ENCODE peak calls at places on chromosomes 6 and 20, in six cellular contexts. A is WTC11, S is H1, B is HCT116, I is GM12878, K is K562. Y is an unnamed sample.

GRCh38 chr6:105992315-105992961 is 93.7 kb upstream of the PRDM1 start:
- DNase-seq in A (peak), S (peak), B (no peak), I (peak), K (peak), Y (peak)

GRCh38 chr20:35447082-35447789 is 8.2 kb upstream of the CEP250 start:
- DNase-seq in A (peak), S (peak), B (peak), I (peak), K (peak), Y (peak)

GRCh38 chr20:19074828-19075516 is 137.5 kb upstream of the SLC24A3 start:
- DNase-seq in A (no peak), S (peak), B (no peak), I (peak), K (no peak), Y (no peak)

GRCh38 chr6:84798257-84798656 is 33.9 kb upstream of the TBX18 start:
- DNase-seq in A (no peak), S (no peak), B (no peak), I (no peak), K (no peak), Y (no peak)

GRCh38 chr6:21163110-21163837 is 430.3 kb upstream of the SOX4 start:
- DNase-seq in A (no peak), S (no peak), B (peak), I (no peak), K (peak), Y (no peak)

GRCh38 chr6:32060966-32061655 is 22.9 kb downstream of the CYP21A2 start:
- DNase-seq in A (no peak), S (no peak), B (no peak), I (no peak), K (peak), Y (no peak)

GRCh38 chr6:106546322-106547052 is 82.8 kb downstream of the RTN4IP1 start:
- DNase-seq in A (no peak), S (no peak), B (peak), I (no peak), K (no peak), Y (peak)

GRCh38 chr20:16472045-16472872 is 101.0 kb downstream of the KIF16B start:
- DNase-seq in A (no peak), S (no peak), B (no peak), I (no peak), K (peak), Y (peak)

GRCh38 chr20:10553326-10553984 is 118.3 kb downstream of the SLX4IP start:
- DNase-seq in A (peak), S (no peak), B (no peak), I (no peak), K (peak), Y (peak)

GRCh38 chr6:44742201-44742600 is 354.7 kb downstream of the CDC5L start:
- DNase-seq in A (no peak), S (no peak), B (no peak), I (no peak), K (no peak), Y (no peak)

GRCh38 chr20:63061701-63062100 is 54.9 kb upstream of the BHLHE23 start:
- DNase-seq in A (no peak), S (no peak), B (no peak), I (no peak), K (no peak), Y (no peak)

GRCh38 chr6:17588011-17588410 is 12.1 kb upstream of the FAM8A1 start:
- DNase-seq in A (no peak), S (no peak), B (no peak), I (no peak), K (no peak), Y (no peak)

GRCh38 chr6:8191629-8192028 is 89.3 kb upstream of the EEF1E1 start:
- DNase-seq in A (no peak), S (no peak), B (no peak), I (no peak), K (no peak), Y (no peak)

GRCh38 chr6:170098428-170099170 is 192.3 kb downstream of the DLL1 start:
- DNase-seq in A (no peak), S (peak), B (no peak), I (no peak), K (no peak), Y (no peak)

GRCh38 chr20:50690562-50690978 is 772 bp downstream of the RIPOR3 start:
- DNase-seq in A (no peak), S (peak), B (no peak), I (no peak), K (peak), Y (no peak)

GRCh38 chr6:159679091-159680077 is 13.7 kb downstream of the SOD2 start:
- DNase-seq in A (no peak), S (no peak), B (no peak), I (no peak), K (no peak), Y (no peak)

DNA sequence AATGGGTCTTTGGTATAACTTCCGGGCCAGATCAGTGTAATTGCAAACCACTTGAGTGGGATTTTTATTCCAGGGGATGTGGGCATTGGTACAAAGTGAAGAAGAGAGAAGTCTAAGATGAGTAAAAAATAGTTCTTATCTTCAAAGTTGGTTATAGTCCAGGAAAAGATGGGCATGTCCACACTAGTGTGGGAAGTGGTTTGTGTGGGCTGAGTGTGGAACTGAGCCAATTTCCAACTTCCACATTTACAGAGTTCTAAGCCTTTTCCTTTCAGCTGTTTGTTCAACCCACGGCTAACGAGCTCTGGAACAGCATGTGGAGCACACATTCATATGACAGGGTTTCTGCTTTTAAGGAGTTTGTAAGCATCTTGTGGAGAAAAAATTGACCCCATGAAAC is 72.3 kb upstream of the IFNGR1 start:
- DNase-seq in A (no peak), S (no peak), B (no peak), I (no peak), K (peak), Y (no peak)
- TF ChIP-seq ATF3 in A (no peak), S (no peak), B (no peak), I (no peak), K (no peak), Y (no peak)

GRCh38 chr6:86657192-86657591 is 280.1 kb upstream of the HTR1E start:
- DNase-seq in A (no peak), S (no peak), B (no peak), I (no peak), K (no peak), Y (no peak)
- TF ChIP-seq ATF3 in A (no peak), S (no peak), B (no peak), I (no peak), K (no peak), Y (no peak)

GRCh38 chr20:25364879-25365699 is 25.5 kb downstream of the ABHD12 start:
- DNase-seq in A (no peak), S (no peak), B (no peak), I (no peak), K (no peak), Y (no peak)

GRCh38 chr20:25368526-25368925 is 22.1 kb downstream of the ABHD12 start:
- DNase-seq in A (no peak), S (no peak), B (no peak), I (no peak), K (no peak), Y (no peak)

GRCh38 chr20:25369971-25370370 is 20.7 kb downstream of the ABHD12 start:
- DNase-seq in A (no peak), S (no peak), B (no peak), I (no peak), K (no peak), Y (no peak)

GRCh38 chr20:25372584-25373336 is 17.9 kb downstream of the ABHD12 start:
- DNase-seq in A (no peak), S (no peak), B (no peak), I (no peak), K (no peak), Y (no peak)

DNA sequence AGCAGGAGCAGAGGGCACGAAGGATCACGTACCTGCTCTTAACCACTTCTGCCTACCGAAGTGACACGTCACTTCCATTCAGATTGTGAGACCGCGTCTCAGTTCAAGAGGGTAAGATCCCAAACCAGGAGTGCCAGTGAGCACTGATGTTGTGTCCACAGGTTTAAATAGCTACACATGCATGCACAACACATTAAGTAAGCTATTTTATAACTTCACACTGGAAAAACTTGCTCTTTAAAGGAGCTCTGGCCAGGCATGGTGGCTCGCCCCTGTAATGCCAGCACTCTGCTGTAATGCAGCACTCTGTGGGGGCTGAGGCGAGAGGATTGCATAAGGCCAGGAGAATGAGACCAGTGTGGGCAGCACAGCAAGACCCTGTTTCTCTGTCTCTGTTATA is 21.1 kb downstream of the ABHD12 start:
- DNase-seq in A (no peak), S (no peak), B (no peak), I (no peak), K (no peak), Y (no peak)
- TF ChIP-seq ATF3 in A (no peak), S (no peak), B (no peak), I (no peak), K (no peak), Y (no peak)

DNA sequence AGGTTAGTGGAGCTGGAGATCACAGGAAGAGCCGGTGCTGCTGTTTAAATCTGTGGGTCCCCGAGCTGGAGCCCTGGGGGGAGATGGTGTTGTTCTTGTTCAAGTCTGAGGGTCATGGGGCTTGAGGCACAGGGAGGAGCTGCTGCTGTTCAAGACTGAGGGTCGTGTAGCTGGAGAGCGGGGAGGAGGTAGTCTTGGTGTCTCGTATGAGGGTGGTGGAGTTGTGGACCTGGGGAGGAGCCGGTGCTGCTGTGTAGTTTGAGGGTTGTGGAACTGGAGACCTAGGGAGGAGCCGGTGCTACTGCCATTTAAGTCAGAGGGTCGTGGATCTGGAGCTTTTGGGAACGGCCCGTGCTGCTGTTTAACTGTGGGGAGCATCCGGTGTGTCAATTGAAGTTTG is 112.2 kb upstream of the SULF2 start:
- DNase-seq in A (no peak), S (no peak), B (no peak), I (no peak), K (no peak), Y (no peak)
- TF ChIP-seq ATF3 in A (no peak), S (no peak), B (no peak), I (no peak), K (no peak), Y (no peak)

DNA sequence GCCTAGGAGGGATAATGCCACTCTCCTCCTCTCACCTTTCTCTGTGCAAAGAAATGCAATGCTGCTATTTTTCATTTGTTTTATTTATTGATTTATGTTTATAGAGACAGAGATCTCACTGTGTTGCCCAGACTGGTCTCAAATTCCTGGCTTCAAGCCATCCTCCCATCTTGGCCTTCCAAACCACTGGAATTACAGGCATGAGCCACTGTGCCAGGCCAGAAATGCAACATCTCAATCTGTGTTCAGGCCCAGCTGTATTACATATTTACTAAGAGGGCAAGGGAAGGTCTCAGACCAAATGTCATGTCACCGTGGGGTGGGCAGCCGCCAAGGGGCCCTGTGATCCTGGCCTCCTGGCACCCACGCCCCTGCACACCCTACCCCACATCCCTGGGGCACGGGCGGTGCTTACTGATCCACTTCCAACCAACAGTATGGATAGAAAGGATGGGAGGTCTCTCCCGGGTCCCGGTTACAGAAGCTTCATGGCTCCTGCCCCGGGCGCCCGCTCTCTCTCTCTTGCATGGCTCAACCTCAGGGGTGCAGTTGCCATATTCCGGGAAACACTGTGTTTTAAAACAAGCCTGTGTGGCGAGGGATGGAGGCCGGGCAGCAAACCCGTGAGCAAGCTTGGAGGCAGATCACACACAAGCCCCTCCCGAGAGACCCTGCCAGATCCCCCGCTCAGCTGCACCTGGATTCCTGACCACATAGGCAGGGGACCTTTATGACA is 111.8 kb downstream of the AGPAT4 start:
- DNase-seq in A (no peak), S (no peak), B (no peak), I (no peak), K (no peak), Y (no peak)
- TF ChIP-seq ATF3 in A (no peak), S (no peak), B (no peak), I (no peak), K (no peak), Y (no peak)

GRCh38 chr6:3371222-3371949 is 85.5 kb downstream of the SLC22A23 start:
- DNase-seq in A (no peak), S (no peak), B (no peak), I (no peak), K (no peak), Y (no peak)

GRCh38 chr6:3372912-3373554 is 83.8 kb downstream of the SLC22A23 start:
- DNase-seq in A (no peak), S (no peak), B (no peak), I (no peak), K (no peak), Y (peak)

GRCh38 chr6:3370361-3371221 is 86.3 kb downstream of the SLC22A23 start:
- DNase-seq in A (no peak), S (no peak), B (no peak), I (no peak), K (no peak), Y (peak)

GRCh38 chr6:3373597-3374203 is 83.2 kb downstream of the SLC22A23 start:
- DNase-seq in A (no peak), S (no peak), B (no peak), I (no peak), K (no peak), Y (no peak)

GRCh38 chr6:3372184-3372846 is 84.5 kb downstream of the SLC22A23 start:
- DNase-seq in A (no peak), S (no peak), B (no peak), I (no peak), K (peak), Y (no peak)
- TF ChIP-seq ATF3 in A (no peak), S (no peak), B (no peak), I (no peak), K (no peak), Y (peak)